ENCODE peak calls at places on chromosomes 5 and 9, in five cellular contexts. G is esophagus squamous epithelium, Z is A549, C is IMR-90, I is heart left ventricle. P is an unnamed sample.

GRCh38 chr5:122202952-122203351 is 73.6 kb downstream of the ZNF474 start:
- DNase-seq in I (no peak), G (no peak), Z (no peak), C (peak; percentile 36), P (no peak)

GRCh38 chr5:33261305-33261704 is 179.5 kb upstream of the TARS1 start:
- DNase-seq in Z (no peak), C (peak; percentile 89), I (no peak), G (no peak), P (no peak)

GRCh38 chr9:8858250-8859161 is 1058.9 kb upstream of the DMAC1 start:
- DNase-seq in I (no peak), Z (no peak), C (no peak), G (no peak), P (peak; percentile 22)

GRCh38 chr9:98559568-98559967 is 149.2 kb downstream of the GABBR2 start:
- DNase-seq in G (no peak), I (no peak), C (no peak), Z (no peak), P (no peak)

GRCh38 chr9:110197330-110198187 is 10.4 kb downstream of the C9orf152 start:
- DNase-seq in I (no peak), G (no peak), C (no peak), Z (no peak), P (no peak)

GRCh38 chr9:110532908-110533665 is 46.5 kb downstream of the SVEP1 start:
- DNase-seq in C (peak; percentile 28), I (no peak), G (no peak), Z (no peak), P (no peak)

GRCh38 chr5:170603578-170604565 is 100.1 kb downstream of the KCNIP1 start:
- DNase-seq in G (no peak), Z (peak; percentile 90), I (peak; percentile 40), C (peak; percentile 6), P (peak; percentile 64)

GRCh38 chr5:81165493-81166119 is 67.5 kb upstream of the CKMT2 start:
- DNase-seq in Z (peak; percentile 69), G (no peak), C (peak; percentile 67), I (peak; percentile 43), P (peak; percentile 81)

GRCh38 chr5:138110266-138110963 is 26.6 kb downstream of the WNT8A start:
- DNase-seq in I (no peak), G (no peak), C (no peak), Z (no peak), P (no peak)

GRCh38 chr9:12889402-12890106 is 114.7 kb downstream of the LURAP1L start:
- DNase-seq in G (no peak), Z (no peak), C (no peak), I (no peak), P (no peak)

GRCh38 chr9:93721417-93721965 is 145.1 kb downstream of the PHF2 start:
- DNase-seq in I (no peak), G (no peak), C (no peak), Z (no peak), P (no peak)

GRCh38 chr5:76813982-76814562 is 4.8 kb upstream of the F2RL1 start:
- DNase-seq in G (no peak), I (no peak), Z (peak; percentile 82), C (peak; percentile 98), P (no peak)

GRCh38 chr5:149837680-149838269 is 106.8 kb downstream of the PDE6A start:
- DNase-seq in I (no peak), C (peak; percentile 68), Z (peak; percentile 93), G (no peak), P (peak; percentile 84)

GRCh38 chr5:141196363-141196762 is 3.1 kb upstream of the PCDHB11 start:
- DNase-seq in I (no peak), G (no peak), Z (no peak), C (no peak), P (no peak)

GRCh38 chr5:53303105-53303504 is 177.3 kb upstream of the FST start:
- DNase-seq in Z (no peak), C (peak; percentile 88), G (no peak), I (no peak), P (no peak)

GRCh38 chr5:160496334-160496733 is 74.7 kb downstream of the PTTG1 start:
- DNase-seq in G (no peak), C (no peak), I (no peak), Z (no peak), P (no peak)

GRCh38 chr9:38131729-38132128 is 62.7 kb upstream of the SHB start:
- DNase-seq in I (no peak), C (no peak), Z (no peak), G (no peak), P (no peak)

GRCh38 chr5:115309751-115310370 is 13.4 kb upstream of the CCDC112 start:
- DNase-seq in Z (no peak), G (no peak), C (peak; percentile 58), I (no peak), P (no peak)

GRCh38 chr9:69200071-69200470 is 26.0 kb downstream of the TJP2 start:
- DNase-seq in C (peak; percentile 55), Z (no peak), I (no peak), G (no peak), P (no peak)

GRCh38 chr9:136225748-136226679 is 19.6 kb downstream of the QSOX2 start:
- DNase-seq in I (peak; percentile 35), C (peak; percentile 31), G (peak; percentile 51), Z (peak; percentile 72), P (peak; percentile 63)

GRCh38 chr5:122515709-122516431 is 203.8 kb downstream of the SNCAIP start:
- DNase-seq in I (peak; percentile 18), G (no peak), Z (peak; percentile 50), C (peak; percentile 81), P (peak; percentile 73)

GRCh38 chr5:4275232-4275631 is 679.6 kb downstream of the IRX1 start:
- DNase-seq in G (no peak), Z (no peak), I (no peak), C (no peak), P (no peak)

GRCh38 chr9:90805006-90805993 is 3.7 kb downstream of the SYK start:
- DNase-seq in G (no peak), I (no peak), Z (no peak), C (no peak), P (peak; percentile 33)

GRCh38 chr9:109974143-109974917 is 194.3 kb downstream of the PALM2AKAP2 start:
- DNase-seq in I (peak; percentile 46), Z (no peak), G (no peak), C (no peak), P (no peak)

GRCh38 chr5:150540615-150541396 is 32.9 kb downstream of the NDST1 start:
- DNase-seq in I (peak; percentile 74), Z (no peak), G (no peak), C (peak; percentile 98), P (peak; percentile 85)

GRCh38 chr9:96491079-96491879 is 41.3 kb downstream of the HABP4 start:
- DNase-seq in Z (no peak), I (no peak), C (peak; percentile 77), G (no peak), P (no peak)

GRCh38 chr5:32325067-32325466 is 12.3 kb upstream of the MTMR12 start:
- DNase-seq in I (no peak), Z (no peak), C (peak; percentile 38), G (no peak), P (no peak)

GRCh38 chr5:67206381-67207328 is 10.1 kb upstream of the CD180 start:
- DNase-seq in C (peak; percentile 84), G (no peak), Z (peak; percentile 63), I (no peak), P (no peak)

GRCh38 chr5:38404667-38405276 is 146.4 kb downstream of the EGFLAM start:
- DNase-seq in Z (no peak), C (no peak), G (no peak), I (no peak), P (no peak)

GRCh38 chr5:146698651-146699050 is 179.9 kb downstream of the PPP2R2B start:
- DNase-seq in G (no peak), I (no peak), C (no peak), Z (no peak), P (no peak)

GRCh38 chr5:141413540-141414069 is 818 bp downstream of the PCDHGA10 start:
- DNase-seq in G (no peak), C (no peak), Z (no peak), I (no peak), P (no peak)

GRCh38 chr9:16221350-16221749 is 649.1 kb downstream of the BNC2 start:
- DNase-seq in Z (no peak), I (no peak), C (no peak), G (no peak), P (peak; percentile 39)

DNA sequence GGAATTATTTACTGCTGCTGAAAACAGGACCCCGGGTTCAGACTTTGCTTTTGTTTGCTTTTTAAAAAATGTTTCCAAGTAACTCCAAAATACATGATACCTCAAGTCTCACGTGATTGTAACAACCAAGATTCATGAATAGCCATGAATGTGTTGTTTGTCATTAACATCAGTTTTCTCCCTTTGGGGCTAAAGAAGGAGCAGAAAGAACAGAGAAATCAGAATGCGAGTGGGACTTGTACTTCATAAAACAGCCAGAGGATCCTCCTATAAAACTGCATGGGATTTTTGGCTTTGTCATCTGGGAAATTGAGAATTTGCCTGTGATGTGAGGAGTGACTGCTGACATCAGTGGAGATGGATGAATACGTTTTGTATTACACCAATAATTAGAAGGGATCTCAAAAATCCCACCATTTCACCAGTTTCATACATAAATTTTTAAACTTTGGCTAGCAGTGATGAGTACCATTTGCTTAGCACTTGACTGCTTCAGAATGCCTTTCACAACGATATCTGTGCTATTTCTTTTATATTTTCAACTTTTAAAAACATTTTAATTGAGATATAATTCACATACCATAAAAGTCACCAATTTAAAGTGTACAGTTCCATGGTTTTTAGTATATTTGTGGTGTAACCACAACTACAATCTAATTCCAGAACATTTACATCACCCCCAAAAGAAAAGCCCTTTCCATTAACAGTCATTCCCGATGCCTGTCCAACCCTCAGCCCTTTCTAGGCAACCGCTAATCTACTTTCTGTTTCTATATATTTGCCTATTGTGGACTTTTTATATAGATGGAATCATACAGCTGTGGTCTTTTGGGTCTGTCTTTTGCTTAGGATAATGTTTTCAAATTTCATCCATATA is 126.9 kb upstream of the ANKRD55 start:
- DNase-seq in I (no peak), Z (no peak), C (peak; percentile 20), G (no peak), P (no peak)
- H3K4me1 ChIP-seq in I (no peaks in the 10 kb centered on the region), Z (peaks cover 42% of the 10 kb centered on the region), C (peaks cover 4% of the 10 kb centered on the region), G (peaks cover 28% of the 10 kb centered on the region), P (peaks cover 35% of the 10 kb centered on the region)

GRCh38 chr5:55923177-55923872 is 71.4 kb downstream of the IL6ST start:
- DNase-seq in Z (no peak), G (no peak), C (no peak), I (peak; percentile 36), P (no peak)
- TF ChIP-seq POLR2A in Z (no peak), G (no peak), C (no peak), I (no peak), P (no peak)

DNA sequence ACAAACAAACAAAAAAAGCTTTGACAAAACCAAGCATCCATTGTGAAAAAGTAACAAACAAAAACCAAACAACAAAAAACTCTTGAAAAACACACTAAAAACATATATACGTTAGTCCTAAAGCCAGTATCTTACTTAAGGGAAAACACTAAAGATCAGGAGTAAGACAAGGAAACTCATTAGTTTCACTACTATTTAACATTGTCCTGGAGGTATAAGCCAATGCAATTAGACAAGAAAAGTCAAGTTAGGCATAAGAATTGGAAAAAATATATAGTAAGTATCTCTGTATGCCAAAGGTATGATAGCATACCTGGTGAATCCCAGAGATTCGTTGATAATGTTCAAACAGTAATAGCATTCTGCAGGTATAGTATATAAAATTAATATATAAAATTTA is 21.8 kb upstream of the UBTD2 start:
- DNase-seq in G (no peak), I (no peak), C (no peak), Z (no peak), P (no peak)
- H3K4me1 ChIP-seq in G (peaks cover 24% of the 10 kb centered on the region), I (no peaks in the 10 kb centered on the region), C (peaks cover 2% of the 10 kb centered on the region), Z (no peaks in the 10 kb centered on the region), P (no peaks in the 10 kb centered on the region)

GRCh38 chr5:177133119-177133844 is at the start of gene NSD1:
- DNase-seq in C (peak; percentile 66), G (peak; percentile 71), Z (peak; percentile 63), I (peak; percentile 90), P (peak; percentile 95)
- TF ChIP-seq POLR2A in C (no peak), G (peak; percentile 68), Z (peak; percentile 44), I (peak; percentile 57), P (peak; percentile 45)

P was measured in testis.